ENCODE peak calls at places on chromosomes 13 and 19, in seven cellular contexts. H is bronchial epithelial cell; V is heart left ventricle; A is stimulated activated CD4-positive, alpha-beta T cell treated with anti-CD3 and anti-CD28 coated beads, Interleukin-2, amount 100 ng/mL, for 48 hours; Q is hypothalamus; J is sigmoid colon; L is activated naive CD4-positive, alpha-beta T cell treated with anti-CD3 and anti-CD28 coated beads, Interleukin-2, amount 10 ng/mL, durations not matched to agents 7 days and 5 days. S is an unnamed sample.

GRCh38 chr13:46354143-46355087 is 32.6 kb downstream of the RUBCNL start:
- DNase-seq in H (peak), V (no peak), A (peak), Q (no peak), J (no peak), L (no peak), S (peak)

GRCh38 chr13:113419531-113420183 is 33.6 kb downstream of the ADPRHL1 start:
- DNase-seq in H (no peak), V (no peak), A (no peak), Q (no peak), J (no peak), L (no peak), S (no peak)

GRCh38 chr13:106651442-106651841 is 83.5 kb upstream of the ARGLU1 start:
- DNase-seq in H (no peak), V (no peak), A (no peak), Q (no peak), J (no peak), L (no peak), S (no peak)

GRCh38 chr19:41546386-41546789 is 29.6 kb upstream of the CEACAM21 start:
- DNase-seq in H (no peak), V (no peak), A (no peak), Q (no peak), J (peak), L (peak), S (no peak)

GRCh38 chr13:50910483-50910805 is 853 bp downstream of the RNASEH2B start:
- DNase-seq in H (no peak), V (peak), A (no peak), Q (no peak), J (peak), L (no peak), S (peak)

GRCh38 chr19:1133471-1133929 is 29.7 kb downstream of the GPX4 start:
- DNase-seq in H (no peak), V (no peak), A (peak), Q (no peak), J (no peak), L (peak), S (no peak)

GRCh38 chr13:47066261-47066660 is 169.4 kb upstream of the HTR2A start:
- DNase-seq in H (no peak), V (no peak), A (no peak), Q (no peak), J (no peak), L (no peak), S (no peak)

GRCh38 chr19:4337906-4338440 is 654 bp downstream of the STAP2 start:
- DNase-seq in H (no peak), V (no peak), A (no peak), Q (no peak), J (no peak), L (no peak), S (peak)

GRCh38 chr19:11016591-11016990 is 55.8 kb downstream of the SMARCA4 start:
- DNase-seq in H (no peak), V (no peak), A (no peak), Q (no peak), J (no peak), L (no peak), S (no peak)

GRCh38 chr19:6800991-6801396 is 28.5 kb downstream of the VAV1 start:
- DNase-seq in H (peak), V (no peak), A (no peak), Q (no peak), J (no peak), L (peak), S (peak)

GRCh38 chr13:19587635-19588300 is 26.4 kb upstream of the TPTE2 start:
- DNase-seq in H (peak), V (no peak), A (no peak), Q (no peak), J (no peak), L (peak), S (peak)

GRCh38 chr19:41918653-41919244 is 9.5 kb downstream of the ERFL start:
- DNase-seq in H (no peak), V (no peak), A (no peak), Q (no peak), J (no peak), L (no peak), S (peak)

GRCh38 chr19:2477732-2478191 is 1.8 kb downstream of the GADD45B start:
- DNase-seq in H (no peak), V (no peak), A (no peak), Q (no peak), J (peak), L (peak), S (no peak)

GRCh38 chr13:93561553-93561952 is 334.9 kb downstream of the GPC6 start:
- DNase-seq in H (no peak), V (no peak), A (no peak), Q (no peak), J (no peak), L (no peak), S (no peak)

GRCh38 chr13:90690458-90691063 is 656.9 kb upstream of the MIR17HG start:
- DNase-seq in H (no peak), V (no peak), A (no peak), Q (no peak), J (no peak), L (no peak), S (no peak)

GRCh38 chr13:36858285-36858684 is 39.3 kb downstream of the RFXAP start:
- DNase-seq in H (peak), V (no peak), A (no peak), Q (no peak), J (no peak), L (no peak), S (peak)

GRCh38 chr13:74187564-74187963 is 53.4 kb upstream of the KLF12 start:
- DNase-seq in H (peak), V (no peak), A (no peak), Q (no peak), J (no peak), L (no peak), S (peak)

GRCh38 chr13:73189365-73189764 is 130.6 kb downstream of the KLF5 start:
- DNase-seq in H (peak), V (no peak), A (no peak), Q (no peak), J (no peak), L (no peak), S (peak)

GRCh38 chr13:109330123-109330522 is 456.3 kb downstream of the IRS2 start:
- DNase-seq in H (no peak), V (no peak), A (no peak), Q (no peak), J (no peak), L (no peak), S (no peak)

GRCh38 chr13:36480726-36481485 is 48.6 kb downstream of the CCNA1 start:
- DNase-seq in H (no peak), V (no peak), A (no peak), Q (no peak), J (no peak), L (no peak), S (no peak)

S was measured in renal cortical epithelial cell.